ENCODE peak calls at places on chromosome 6, in five cellular contexts. C is ovary, M is neural progenitor cell, F is transverse colon, I is mesendoderm. B is an unnamed sample.

GRCh38 chr6:137223370-137224131 is 4.4 kb upstream of the IFNGR1 start:
- DNase-seq in F (no peak), M (no peak), C (no peak), I (no peak), B (no peak)

GRCh38 chr6:3852391-3852790 is 3.2 kb downstream of the FAM50B start:
- DNase-seq in C (no peak), M (no peak), F (no peak), I (no peak), B (no peak)

GRCh38 chr6:157893238-157893637 is 70.2 kb downstream of the SNX9 start:
- DNase-seq in F (no peak), M (no peak), I (no peak), C (no peak), B (no peak)

GRCh38 chr6:136486357-136486756 is 63.9 kb downstream of the MAP7 start:
- DNase-seq in F (no peak), C (no peak), M (no peak), I (no peak), B (no peak)

GRCh38 chr6:114140416-114140815 is 169.5 kb upstream of the HDAC2 start:
- DNase-seq in F (no peak), M (no peak), I (no peak), C (no peak), B (no peak)

GRCh38 chr6:70413829-70414494 is 654 bp downstream of the FAM135A start:
- DNase-seq in M (peak), F (no peak), C (no peak), I (peak), B (peak)

GRCh38 chr6:130202782-130203181 is 20.0 kb downstream of the SAMD3 start:
- DNase-seq in M (no peak), I (peak), C (no peak), F (peak), B (no peak)

GRCh38 chr6:35259194-35259945 is at the start of gene ZNF76:
- DNase-seq in F (peak), M (peak), I (peak), C (peak), B (peak)

GRCh38 chr6:157034433-157035230 is 257.5 kb downstream of the ARID1B start:
- DNase-seq in I (peak), F (no peak), M (peak), C (no peak), B (no peak)

GRCh38 chr6:131831392-131831791 is 23.6 kb downstream of the ENPP1 start:
- DNase-seq in F (no peak), I (no peak), C (no peak), M (no peak), B (no peak)

GRCh38 chr6:4912559-4912958 is 91.3 kb downstream of the RPP40 start:
- DNase-seq in F (no peak), M (peak), I (peak), C (no peak), B (no peak)

GRCh38 chr6:169956580-169956979 is 205.2 kb downstream of the ERMARD start:
- DNase-seq in M (no peak), C (no peak), I (no peak), F (no peak), B (peak)

GRCh38 chr6:158815915-158816314 is 3.3 kb downstream of the EZR start:
- DNase-seq in I (no peak), F (no peak), M (no peak), C (no peak), B (no peak)

GRCh38 chr6:137297887-137298286 is 78.7 kb upstream of the IFNGR1 start:
- DNase-seq in C (no peak), M (peak), F (peak), I (peak), B (no peak)

GRCh38 chr6:158396136-158396535 is 83.9 kb downstream of the TULP4 start:
- DNase-seq in M (no peak), C (no peak), F (no peak), I (no peak), B (no peak)

GRCh38 chr6:121479486-121480098 is 44.1 kb downstream of the GJA1 start:
- DNase-seq in C (no peak), F (no peak), I (no peak), M (no peak), B (no peak)

B was measured in Peyer's patch.